ENCODE peak calls at places on chromosomes 11 and 22, in five cellular contexts. N is activated CD4-positive, CD25-positive, alpha-beta regulatory T cell; K is mucosa of gallbladder; R is pancreas; P is LoVo. E is an unnamed sample.

GRCh38 chr11:611001-611996 is 4.5 kb downstream of the IRF7 start:
- DNase-seq in N (no peak), K (no peak), R (no peak), P (no peak), E (no peak)

GRCh38 chr11:1219836-1220810 is 2.7 kb upstream of the MUC5B start:
- DNase-seq in N (no peak), K (peak; percentile 91), R (no peak), P (no peak), E (peak; percentile 69)

GRCh38 chr11:74487875-74488274 is 5.6 kb downstream of the LIPT2 start:
- DNase-seq in N (no peak), K (no peak), R (no peak), P (no peak), E (peak; percentile 54)

GRCh38 chr11:1082728-1083620 is 8.3 kb downstream of the MUC2 start:
- DNase-seq in N (no peak), K (no peak), R (no peak), P (no peak), E (no peak)

GRCh38 chr11:61052182-61052972 is 49.9 kb upstream of the CD5 start:
- DNase-seq in N (no peak), K (no peak), R (no peak), P (no peak), E (no peak)

GRCh38 chr22:49964136-49964492 is 3.5 kb downstream of the PIM3 start:
- DNase-seq in N (no peak), K (peak; percentile 9), R (peak; percentile 44), P (no peak), E (no peak)

GRCh38 chr22:29512031-29512430 is 32.0 kb downstream of the NEFH start:
- DNase-seq in N (no peak), K (no peak), R (no peak), P (no peak), E (no peak)

GRCh38 chr11:124174001-124174400 is 9.1 kb upstream of the OR10D3 start:
- DNase-seq in N (no peak), K (no peak), R (no peak), P (no peak), E (peak; percentile 47)

GRCh38 chr22:29475550-29475949 is 4.5 kb upstream of the NEFH start:
- DNase-seq in N (no peak), K (no peak), R (no peak), P (no peak), E (no peak)

GRCh38 chr11:71527576-71528210 is 626 bp downstream of the KRTAP5-7 start:
- DNase-seq in N (no peak), K (no peak), R (no peak), P (no peak), E (no peak)

GRCh38 chr11:60265373-60266214 is 14.9 kb upstream of the MS4A4A start:
- DNase-seq in N (no peak), K (no peak), R (peak; percentile 13), P (peak; percentile 25), E (peak; percentile 8)

GRCh38 chr11:121687961-121688566 is 235.3 kb upstream of the SORL1-AS1 start:
- DNase-seq in N (no peak), K (no peak), R (no peak), P (no peak), E (no peak)

GRCh38 chr11:100810666-100811065 is 123.6 kb downstream of the ARHGAP42 start:
- DNase-seq in N (no peak), K (no peak), R (no peak), P (no peak), E (no peak)

E was measured in HepG2.